ENCODE peak calls at places on chromosome 3, in five cellular contexts. One of them, this sample, is unnamed.

GRCh38 chr3:78977073-78977472 is 790.7 kb downstream of the ROBO1 start:
- DNase-seq in HT1080: peak
- DNase-seq in ureter: no peak
- DNase-seq in mucosa of descending colon: no peak
- DNase-seq in posterior vena cava: no peak
- DNase-seq in this sample: no peak

GRCh38 chr3:151305081-151305777 is 11.4 kb downstream of the GPR87 start:
- DNase-seq in HT1080: peak
- DNase-seq in ureter: peak
- DNase-seq in mucosa of descending colon: peak
- DNase-seq in posterior vena cava: peak
- DNase-seq in this sample: no peak

GRCh38 chr3:28677581-28677980 is 329.0 kb upstream of the AZI2 start:
- DNase-seq in HT1080: no peak
- DNase-seq in ureter: no peak
- DNase-seq in mucosa of descending colon: no peak
- DNase-seq in posterior vena cava: peak
- DNase-seq in this sample: no peak

GRCh38 chr3:42377681-42378080 is 32.7 kb downstream of the LYZL4 start:
- DNase-seq in HT1080: peak
- DNase-seq in ureter: no peak
- DNase-seq in mucosa of descending colon: no peak
- DNase-seq in posterior vena cava: no peak
- DNase-seq in this sample: no peak

GRCh38 chr3:28972921-28973320 is 307.9 kb upstream of the RBMS3 start:
- DNase-seq in HT1080: peak
- DNase-seq in ureter: no peak
- DNase-seq in mucosa of descending colon: no peak
- DNase-seq in posterior vena cava: no peak
- DNase-seq in this sample: no peak

GRCh38 chr3:188749010-188749617 is 422.7 kb upstream of the TPRG1 start:
- DNase-seq in HT1080: peak
- DNase-seq in ureter: no peak
- DNase-seq in mucosa of descending colon: peak
- DNase-seq in posterior vena cava: no peak
- DNase-seq in this sample: peak

GRCh38 chr3:13515786-13516783 is 32.8 kb upstream of the FBLN2 start:
- DNase-seq in HT1080: no peak
- DNase-seq in ureter: no peak
- DNase-seq in mucosa of descending colon: no peak
- DNase-seq in posterior vena cava: peak
- DNase-seq in this sample: no peak

GRCh38 chr3:151439652-151440125 is 21.2 kb downstream of the IGSF10 start:
- DNase-seq in HT1080: peak
- DNase-seq in ureter: no peak
- DNase-seq in mucosa of descending colon: peak
- DNase-seq in posterior vena cava: no peak
- DNase-seq in this sample: peak

GRCh38 chr3:72335458-72336050 is 512.7 kb downstream of the SHQ1 start:
- DNase-seq in HT1080: no peak
- DNase-seq in ureter: no peak
- DNase-seq in mucosa of descending colon: no peak
- DNase-seq in posterior vena cava: no peak
- DNase-seq in this sample: no peak

GRCh38 chr3:177427096-177427495 is 229.8 kb upstream of the TBL1XR1 start:
- DNase-seq in HT1080: no peak
- DNase-seq in ureter: no peak
- DNase-seq in mucosa of descending colon: no peak
- DNase-seq in posterior vena cava: no peak
- DNase-seq in this sample: peak

GRCh38 chr3:43748179-43748578 is 57.4 kb downstream of the ABHD5 start:
- DNase-seq in HT1080: peak
- DNase-seq in ureter: no peak
- DNase-seq in mucosa of descending colon: no peak
- DNase-seq in posterior vena cava: no peak
- DNase-seq in this sample: no peak

GRCh38 chr3:169664034-169664820 is 715 bp upstream of the MECOM start:
- DNase-seq in HT1080: no peak
- DNase-seq in ureter: no peak
- DNase-seq in mucosa of descending colon: no peak
- DNase-seq in posterior vena cava: peak
- DNase-seq in this sample: no peak

GRCh38 chr3:139607981-139608380 is 68.4 kb upstream of the RBP1 start:
- DNase-seq in HT1080: no peak
- DNase-seq in ureter: no peak
- DNase-seq in mucosa of descending colon: no peak
- DNase-seq in posterior vena cava: no peak
- DNase-seq in this sample: no peak

GRCh38 chr3:11601446-11602241 is 42.1 kb downstream of the VGLL4 start:
- DNase-seq in HT1080: no peak
- DNase-seq in ureter: no peak
- DNase-seq in mucosa of descending colon: no peak
- DNase-seq in posterior vena cava: peak
- DNase-seq in this sample: no peak

GRCh38 chr3:149245738-149246451 is 24.3 kb upstream of the CP start:
- DNase-seq in HT1080: peak
- DNase-seq in ureter: no peak
- DNase-seq in mucosa of descending colon: no peak
- DNase-seq in posterior vena cava: no peak
- DNase-seq in this sample: no peak

GRCh38 chr3:6189384-6189783 is 671.5 kb upstream of the GRM7 start:
- DNase-seq in HT1080: no peak
- DNase-seq in ureter: no peak
- DNase-seq in mucosa of descending colon: no peak
- DNase-seq in posterior vena cava: no peak
- DNase-seq in this sample: no peak

GRCh38 chr3:21938267-21938681 is 187.3 kb upstream of the ZNF385D start:
- DNase-seq in HT1080: no peak
- DNase-seq in ureter: no peak
- DNase-seq in mucosa of descending colon: no peak
- DNase-seq in posterior vena cava: no peak
- DNase-seq in this sample: no peak

GRCh38 chr3:28853830-28854229 is 427.0 kb upstream of the RBMS3 start:
- DNase-seq in HT1080: peak
- DNase-seq in ureter: no peak
- DNase-seq in mucosa of descending colon: no peak
- DNase-seq in posterior vena cava: no peak
- DNase-seq in this sample: no peak

GRCh38 chr3:53658613-53659193 is 164.3 kb downstream of the CACNA1D start:
- DNase-seq in HT1080: no peak
- DNase-seq in ureter: no peak
- DNase-seq in mucosa of descending colon: no peak
- DNase-seq in posterior vena cava: no peak
- DNase-seq in this sample: no peak

This sample was measured in effector memory CD8-positive, alpha-beta T cell.